ENCODE peak calls at places on chromosomes 3 and 15, in four cellular contexts. D is adrenal gland, E is brain pericyte, M is foreskin fibroblast. Q is an unnamed sample.

GRCh38 chr3:187902041-187902471 is 156.8 kb upstream of the BCL6 start:
- DNase-seq in D (no peak), E (no peak), M (no peak), Q (no peak)

GRCh38 chr3:15796771-15797599 is 794 bp downstream of the ANKRD28 start:
- DNase-seq in D (peak), E (no peak), M (peak), Q (no peak)

GRCh38 chr15:77709135-77709886 is 76.6 kb upstream of the LINGO1 start:
- DNase-seq in D (no peak), E (no peak), M (no peak), Q (no peak)

GRCh38 chr3:27479816-27480543 is 4.2 kb downstream of the SLC4A7 start:
- DNase-seq in D (no peak), E (no peak), M (no peak), Q (no peak)

GRCh38 chr3:18419232-18419631 is 5.9 kb downstream of the SATB1 start:
- DNase-seq in D (no peak), E (no peak), M (no peak), Q (no peak)

GRCh38 chr15:29682781-29683180 is 139.5 kb downstream of the TJP1 start:
- DNase-seq in D (no peak), E (no peak), M (peak), Q (no peak)

GRCh38 chr15:89071471-89071870 is 16.8 kb upstream of the ABHD2 start:
- DNase-seq in D (no peak), E (no peak), M (no peak), Q (no peak)

GRCh38 chr3:80606073-80606472 is 838.3 kb upstream of the ROBO1 start:
- DNase-seq in D (no peak), E (no peak), M (no peak), Q (no peak)

GRCh38 chr3:5004319-5005152 is 25.3 kb downstream of the BHLHE40 start:
- DNase-seq in D (no peak), E (no peak), M (no peak), Q (no peak)

GRCh38 chr15:79213650-79214049 is 68.9 kb upstream of the ANKRD34C start:
- DNase-seq in D (no peak), E (no peak), M (no peak), Q (no peak)

Q was measured in activated T-helper 1 cell treated with Interleukin-2 at 50 U/mL for 16 hours.